ENCODE peak calls at places on chromosome 12, in eight cellular contexts. X is CD4-positive, CD25-positive, alpha-beta regulatory T cell; R is MM.1S; M is body of pancreas; A is ovary; J is left ventricle myocardium inferior; P is GM23248; Y is psoas muscle. B is an unnamed sample. For H3K27me3 and H3K4me1, the result is how much of the 10 kb centered on the place peaks cover.

GRCh38 chr12:54405573-54405972 is 13.5 kb downstream of the ITGA5 start:
- DNase-seq in M (no peak), P (no peak), J (no peak), Y (no peak), A (no peak), X (no peak), R (no peak), B (no peak)

GRCh38 chr12:74537126-74537706 is 419 bp upstream of the ATXN7L3B start:
- DNase-seq in M (no peak), P (peak), X (peak), R (peak), J (no peak), A (no peak), Y (no peak), B (peak)

GRCh38 chr12:116354534-116354933 is 77.0 kb upstream of the MED13L start:
- DNase-seq in P (no peak), J (no peak), Y (no peak), M (no peak), R (no peak), A (no peak), X (no peak), B (no peak)

GRCh38 chr12:81329088-81329487 is 251.2 kb downstream of the ACSS3 start:
- DNase-seq in P (peak), M (no peak), R (peak), A (no peak), Y (no peak), J (no peak), X (no peak), B (no peak)

GRCh38 chr12:62922539-62922938 is 12.4 kb downstream of the PPM1H start:
- DNase-seq in J (no peak), A (no peak), P (no peak), X (no peak), R (no peak), Y (no peak), M (no peak), B (no peak)

GRCh38 chr12:127145929-127146789 is 1120.8 kb upstream of the TMEM132C start:
- DNase-seq in J (peak), M (peak), X (peak), R (no peak), A (peak), Y (peak), P (peak), B (peak)

GRCh38 chr12:16604853-16605252 is 1.1 kb downstream of the LMO3 start:
- DNase-seq in Y (no peak), P (no peak), J (no peak), M (peak), X (no peak), A (no peak), R (no peak), B (no peak)

GRCh38 chr12:38905480-38906351 is at the start of gene CPNE8:
- DNase-seq in P (peak), M (peak), Y (peak), A (peak), J (peak), X (peak), R (peak), B (peak)

GRCh38 chr12:57226588-57227314 is 2.8 kb upstream of the SHMT2 start:
- DNase-seq in J (no peak), A (no peak), R (no peak), P (no peak), X (no peak), M (no peak), Y (no peak), B (no peak)

GRCh38 chr12:114448618-114448933 is 42.6 kb upstream of the TBX5 start:
- DNase-seq in P (no peak), Y (no peak), R (no peak), A (no peak), X (no peak), M (no peak), J (no peak), B (no peak)

GRCh38 chr12:119153477-119154434 is 25.0 kb upstream of the HSPB8 start:
- DNase-seq in Y (peak), J (peak), X (no peak), M (peak), R (peak), P (peak), A (peak), B (no peak)

GRCh38 chr12:16884056-16884455 is 278.1 kb upstream of the LMO3 start:
- DNase-seq in J (no peak), X (no peak), M (no peak), Y (no peak), A (no peak), R (no peak), P (no peak), B (no peak)

GRCh38 chr12:22899184-22899583 is 274.2 kb downstream of the ETNK1 start:
- DNase-seq in J (no peak), R (no peak), P (no peak), Y (no peak), M (no peak), A (no peak), X (no peak), B (no peak)

GRCh38 chr12:89060133-89060532 is 292.2 kb downstream of the DUSP6 start:
- DNase-seq in J (no peak), M (no peak), P (peak), Y (no peak), A (no peak), R (no peak), X (no peak), B (no peak)

GRCh38 chr12:116672842-116673516 is 64.9 kb downstream of the SPRING1 start:
- DNase-seq in R (peak), J (no peak), X (peak), P (no peak), Y (no peak), A (no peak), M (no peak), B (peak)

GRCh38 chr12:122856999-122857671 is 21.9 kb downstream of the HIP1R start:
- DNase-seq in A (no peak), X (no peak), M (no peak), Y (no peak), P (peak), J (no peak), R (no peak), B (no peak)

GRCh38 chr12:57104292-57104910 is 6.8 kb downstream of the STAT6 start:
- DNase-seq in A (no peak), X (no peak), Y (no peak), P (no peak), R (no peak), M (no peak), J (no peak), B (no peak)

GRCh38 chr12:123427036-123427769 is 9.3 kb downstream of the RILPL2 start:
- DNase-seq in R (peak), X (peak), M (no peak), J (no peak), A (no peak), P (no peak), Y (no peak), B (no peak)

GRCh38 chr12:129819391-129819790 is 84.4 kb downstream of the TMEM132D start:
- DNase-seq in R (no peak), X (no peak), A (no peak), J (no peak), M (no peak), Y (no peak), P (no peak), B (no peak)

GRCh38 chr12:91180577-91180976 is 2.0 kb downstream of the DCN start:
- DNase-seq in P (peak), R (peak), M (no peak), J (no peak), A (no peak), X (no peak), Y (no peak), B (no peak)

GRCh38 chr12:132224484-132224883 is 80.2 kb downstream of the NOC4L start:
- DNase-seq in Y (no peak), R (no peak), X (no peak), M (no peak), P (no peak), A (no peak), J (no peak), B (no peak)
- H3K27me3 ChIP-seq in Y (under half), R (under half), X (under half), M (under half), P (under half), A (under half), J (half or more), B (under half)

GRCh38 chr12:50276912-50277671 is 6.2 kb downstream of the LIMA1 start:
- DNase-seq in J (no peak), X (no peak), A (no peak), R (no peak), Y (no peak), M (no peak), P (peak), B (no peak)

GRCh38 chr12:50271724-50272247 is 11.5 kb downstream of the LIMA1 start:
- DNase-seq in Y (no peak), M (no peak), P (peak), A (no peak), J (no peak), X (no peak), R (no peak), B (no peak)

GRCh38 chr12:50276068-50276467 is 7.3 kb downstream of the LIMA1 start:
- DNase-seq in X (no peak), J (no peak), R (no peak), M (no peak), P (no peak), Y (no peak), A (no peak), B (no peak)

DNA sequence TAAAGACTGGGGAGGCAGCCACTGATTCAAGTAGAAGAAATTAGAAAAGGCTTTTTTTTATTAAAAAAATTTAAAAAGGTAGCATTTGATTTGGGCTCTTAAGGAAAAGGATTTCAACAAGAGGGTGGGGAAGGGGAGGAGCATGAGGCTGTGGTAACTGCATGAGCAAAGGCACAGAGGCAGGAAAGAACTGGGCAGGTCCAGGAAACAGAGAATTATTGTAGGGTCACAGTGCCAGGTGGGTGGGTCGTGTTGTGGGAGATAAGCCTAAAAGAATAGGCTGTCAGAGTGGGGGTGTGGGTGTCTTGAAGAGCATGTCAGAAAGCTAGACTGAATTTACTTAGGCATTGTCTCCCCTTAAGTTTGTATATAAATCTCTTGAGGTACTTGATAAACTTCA is 7.8 kb downstream of the LIMA1 start:
- DNase-seq in J (peak), M (no peak), P (no peak), R (no peak), Y (no peak), A (no peak), X (no peak), B (no peak)
- H3K4me1 ChIP-seq in J (half or more), M (half or more), P (under half), R (under half), Y (under half), A (under half), X (under half), B (under half)

GRCh38 chr12:94203796-94204195 is 55.4 kb downstream of the PLXNC1 start:
- DNase-seq in P (no peak), A (peak), J (no peak), R (no peak), M (no peak), Y (no peak), X (no peak), B (no peak)
- H3K27ac ChIP-seq in P (no peak), A (peak), J (no peak), R (peak), M (no peak), Y (no peak), X (no peak), B (no peak)

GRCh38 chr12:110754101-110754793 is 11.6 kb upstream of the PPP1CC start:
- DNase-seq in X (no peak), J (peak), P (peak), Y (peak), A (no peak), M (no peak), R (no peak), B (no peak)

GRCh38 chr12:110750784-110751461 is 8.2 kb upstream of the PPP1CC start:
- DNase-seq in R (no peak), J (no peak), P (peak), Y (peak), M (no peak), X (no peak), A (no peak), B (no peak)

GRCh38 chr12:110758922-110759321 is 16.2 kb upstream of the PPP1CC start:
- DNase-seq in M (no peak), Y (no peak), R (no peak), X (no peak), P (no peak), J (no peak), A (no peak), B (no peak)

GRCh38 chr12:110760204-110760609 is 17.5 kb upstream of the PPP1CC start:
- DNase-seq in M (no peak), Y (no peak), A (no peak), X (no peak), P (no peak), R (no peak), J (no peak), B (no peak)

GRCh38 chr12:110756611-110757010 is 13.9 kb upstream of the PPP1CC start:
- DNase-seq in M (no peak), X (no peak), P (peak), A (no peak), R (no peak), Y (no peak), J (no peak), B (no peak)
- H3K27me3 ChIP-seq in M (under half), X (under half), P (under half), A (under half), R (under half), Y (under half), J (under half), B (under half)

GRCh38 chr12:49744363-49744885 is 3.1 kb downstream of the TMBIM6 start:
- DNase-seq in A (no peak), R (no peak), P (no peak), J (no peak), M (no peak), X (no peak), Y (no peak), B (no peak)
- H3K4me1 ChIP-seq in A (under half), R (under half), P (under half), J (half or more), M (half or more), X (half or more), Y (half or more), B (half or more)

GRCh38 chr12:47214001-47214619 is 134.4 kb upstream of the AMIGO2 start:
- DNase-seq in M (no peak), X (no peak), A (no peak), P (no peak), J (no peak), R (no peak), Y (no peak), B (no peak)
- H3K27ac ChIP-seq in M (no peak), X (peak), A (no peak), P (no peak), J (no peak), R (no peak), Y (no peak), B (peak)

DNA sequence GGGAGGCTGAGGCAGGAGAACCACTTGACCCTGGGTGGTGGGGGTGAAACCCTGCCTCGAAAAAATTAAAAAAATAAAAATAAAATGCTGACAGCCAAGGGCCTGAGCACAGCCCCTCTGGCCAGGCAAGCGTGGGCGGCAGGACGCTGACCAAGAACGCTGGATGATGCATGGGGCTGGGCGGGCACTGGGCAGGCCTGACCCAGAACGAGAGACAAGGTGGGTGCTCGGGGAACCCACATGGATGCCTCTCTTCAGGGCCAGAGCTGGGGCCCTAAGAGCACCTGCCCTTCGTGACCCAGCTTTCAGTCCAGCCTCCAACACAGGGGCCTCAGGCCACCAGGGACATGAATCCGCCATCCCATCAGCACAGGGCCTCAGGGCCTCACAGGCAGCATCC is 11.3 kb downstream of the GALNT9 start:
- DNase-seq in Y (peak), X (no peak), P (no peak), R (no peak), J (no peak), M (no peak), A (no peak), B (no peak)
- H3K27me3 ChIP-seq in Y (half or more), X (under half), P (under half), R (under half), J (half or more), M (under half), A (under half), B (under half)

GRCh38 chr12:46468159-46468558 is 95.6 kb upstream of the SLC38A2 start:
- DNase-seq in P (no peak), J (peak), M (no peak), A (no peak), Y (peak), X (no peak), R (no peak), B (no peak)

GRCh38 chr12:46470975-46471374 is 98.4 kb upstream of the SLC38A2 start:
- DNase-seq in M (no peak), A (no peak), Y (no peak), R (no peak), J (no peak), P (peak), X (no peak), B (no peak)

GRCh38 chr12:46471404-46471803 is 98.8 kb upstream of the SLC38A2 start:
- DNase-seq in P (no peak), M (no peak), R (no peak), A (no peak), Y (no peak), J (no peak), X (no peak), B (no peak)

GRCh38 chr12:46470039-46470627 is 97.6 kb upstream of the SLC38A2 start:
- DNase-seq in M (no peak), A (no peak), X (no peak), J (no peak), P (no peak), Y (no peak), R (peak), B (no peak)

GRCh38 chr12:46468813-46469212 is 96.2 kb upstream of the SLC38A2 start:
- DNase-seq in M (no peak), P (no peak), R (no peak), A (no peak), J (no peak), Y (no peak), X (no peak), B (no peak)
- H3K4me1 ChIP-seq in M (under half), P (under half), R (under half), A (under half), J (half or more), Y (half or more), X (under half), B (under half)

B was measured in naive thymus-derived CD4-positive, alpha-beta T cell.